ENCODE peak calls at places on chromosomes 16 and 17, in ten cellular contexts. One of them, this sample, is unnamed.

GRCh38 chr17:79792984-79793923 is 3.6 kb downstream of the CBX8 start:
- DNase-seq in B cell: no peak
- DNase-seq in endothelial cell: no peak
- DNase-seq in fibroblast of villous mesenchyme: peak
- DNase-seq in choroid plexus epithelial cell: peak
- DNase-seq in hepatocyte: peak
- DNase-seq in neural progenitor cell: peak
- DNase-seq in AG09309: peak
- DNase-seq in OCI-LY7: no peak
- DNase-seq in Calu3: no peak
- DNase-seq in this sample: no peak

GRCh38 chr17:79050591-79050990 is 24.0 kb upstream of the ENGASE start:
- DNase-seq in B cell: no peak
- DNase-seq in endothelial cell: no peak
- DNase-seq in fibroblast of villous mesenchyme: no peak
- DNase-seq in choroid plexus epithelial cell: no peak
- DNase-seq in hepatocyte: no peak
- DNase-seq in neural progenitor cell: no peak
- DNase-seq in AG09309: no peak
- DNase-seq in OCI-LY7: no peak
- DNase-seq in Calu3: no peak
- DNase-seq in this sample: no peak

GRCh38 chr16:65975049-65975708 is 391.3 kb upstream of the CDH5 start:
- DNase-seq in B cell: no peak
- DNase-seq in endothelial cell: no peak
- DNase-seq in fibroblast of villous mesenchyme: peak
- DNase-seq in choroid plexus epithelial cell: peak
- DNase-seq in hepatocyte: no peak
- DNase-seq in neural progenitor cell: peak
- DNase-seq in AG09309: peak
- DNase-seq in OCI-LY7: no peak
- DNase-seq in Calu3: no peak
- DNase-seq in this sample: no peak

GRCh38 chr16:73420244-73421040 is 372.5 kb upstream of the ZFHX3 start:
- DNase-seq in B cell: no peak
- DNase-seq in endothelial cell: no peak
- DNase-seq in fibroblast of villous mesenchyme: no peak
- DNase-seq in choroid plexus epithelial cell: no peak
- DNase-seq in hepatocyte: no peak
- DNase-seq in neural progenitor cell: no peak
- DNase-seq in AG09309: no peak
- DNase-seq in OCI-LY7: no peak
- DNase-seq in Calu3: no peak
- DNase-seq in this sample: no peak

GRCh38 chr17:49616546-49617205 is 41.0 kb downstream of the NXPH3 start:
- DNase-seq in B cell: no peak
- DNase-seq in endothelial cell: no peak
- DNase-seq in fibroblast of villous mesenchyme: peak
- DNase-seq in choroid plexus epithelial cell: peak
- DNase-seq in hepatocyte: no peak
- DNase-seq in neural progenitor cell: no peak
- DNase-seq in AG09309: peak
- DNase-seq in OCI-LY7: no peak
- DNase-seq in Calu3: no peak
- DNase-seq in this sample: no peak

GRCh38 chr17:28743243-28744103 is at the start of gene TRAF4:
- DNase-seq in B cell: peak
- DNase-seq in endothelial cell: peak
- DNase-seq in fibroblast of villous mesenchyme: peak
- DNase-seq in choroid plexus epithelial cell: peak
- DNase-seq in hepatocyte: peak
- DNase-seq in neural progenitor cell: peak
- DNase-seq in AG09309: peak
- DNase-seq in OCI-LY7: peak
- DNase-seq in Calu3: peak
- DNase-seq in this sample: peak

GRCh38 chr17:46842835-46843234 is 8.5 kb upstream of the WNT9B start:
- DNase-seq in B cell: no peak
- DNase-seq in endothelial cell: no peak
- DNase-seq in fibroblast of villous mesenchyme: no peak
- DNase-seq in choroid plexus epithelial cell: no peak
- DNase-seq in hepatocyte: no peak
- DNase-seq in neural progenitor cell: no peak
- DNase-seq in AG09309: no peak
- DNase-seq in OCI-LY7: no peak
- DNase-seq in Calu3: no peak
- DNase-seq in this sample: no peak

GRCh38 chr16:10172848-10173655 is 9.2 kb downstream of the GRIN2A start:
- DNase-seq in B cell: no peak
- DNase-seq in endothelial cell: no peak
- DNase-seq in fibroblast of villous mesenchyme: peak
- DNase-seq in choroid plexus epithelial cell: no peak
- DNase-seq in hepatocyte: no peak
- DNase-seq in neural progenitor cell: no peak
- DNase-seq in AG09309: peak
- DNase-seq in OCI-LY7: no peak
- DNase-seq in Calu3: no peak
- DNase-seq in this sample: peak

GRCh38 chr17:40914456-40914855 is 23.0 kb downstream of the KRT23 start:
- DNase-seq in B cell: no peak
- DNase-seq in endothelial cell: no peak
- DNase-seq in fibroblast of villous mesenchyme: no peak
- DNase-seq in choroid plexus epithelial cell: no peak
- DNase-seq in hepatocyte: no peak
- DNase-seq in neural progenitor cell: no peak
- DNase-seq in AG09309: no peak
- DNase-seq in OCI-LY7: no peak
- DNase-seq in Calu3: no peak
- DNase-seq in this sample: no peak

GRCh38 chr17:57554826-57555635 is 190.1 kb downstream of the CCDC182 start:
- DNase-seq in B cell: no peak
- DNase-seq in endothelial cell: no peak
- DNase-seq in fibroblast of villous mesenchyme: no peak
- DNase-seq in choroid plexus epithelial cell: peak
- DNase-seq in hepatocyte: no peak
- DNase-seq in neural progenitor cell: no peak
- DNase-seq in AG09309: no peak
- DNase-seq in OCI-LY7: no peak
- DNase-seq in Calu3: no peak
- DNase-seq in this sample: no peak

GRCh38 chr17:69501591-69502468 is 87.3 kb downstream of the MAP2K6 start:
- DNase-seq in B cell: no peak
- DNase-seq in endothelial cell: peak
- DNase-seq in fibroblast of villous mesenchyme: peak
- DNase-seq in choroid plexus epithelial cell: peak
- DNase-seq in hepatocyte: peak
- DNase-seq in neural progenitor cell: peak
- DNase-seq in AG09309: no peak
- DNase-seq in OCI-LY7: peak
- DNase-seq in Calu3: peak
- DNase-seq in this sample: peak

GRCh38 chr16:74699666-74700065 is 996 bp downstream of the MLKL start:
- DNase-seq in B cell: no peak
- DNase-seq in endothelial cell: no peak
- DNase-seq in fibroblast of villous mesenchyme: no peak
- DNase-seq in choroid plexus epithelial cell: no peak
- DNase-seq in hepatocyte: no peak
- DNase-seq in neural progenitor cell: no peak
- DNase-seq in AG09309: no peak
- DNase-seq in OCI-LY7: no peak
- DNase-seq in Calu3: no peak
- DNase-seq in this sample: no peak

GRCh38 chr17:36550491-36551417 is 6.0 kb downstream of the GGNBP2 start:
- DNase-seq in B cell: peak
- DNase-seq in endothelial cell: no peak
- DNase-seq in fibroblast of villous mesenchyme: no peak
- DNase-seq in choroid plexus epithelial cell: no peak
- DNase-seq in hepatocyte: no peak
- DNase-seq in neural progenitor cell: no peak
- DNase-seq in AG09309: no peak
- DNase-seq in OCI-LY7: peak
- DNase-seq in Calu3: no peak
- DNase-seq in this sample: peak

GRCh38 chr17:21463204-21463661 is 87.1 kb downstream of the KCNJ12 start:
- DNase-seq in B cell: no peak
- DNase-seq in endothelial cell: no peak
- DNase-seq in fibroblast of villous mesenchyme: no peak
- DNase-seq in choroid plexus epithelial cell: no peak
- DNase-seq in hepatocyte: no peak
- DNase-seq in neural progenitor cell: no peak
- DNase-seq in AG09309: no peak
- DNase-seq in OCI-LY7: no peak
- DNase-seq in Calu3: no peak
- DNase-seq in this sample: no peak

DNA sequence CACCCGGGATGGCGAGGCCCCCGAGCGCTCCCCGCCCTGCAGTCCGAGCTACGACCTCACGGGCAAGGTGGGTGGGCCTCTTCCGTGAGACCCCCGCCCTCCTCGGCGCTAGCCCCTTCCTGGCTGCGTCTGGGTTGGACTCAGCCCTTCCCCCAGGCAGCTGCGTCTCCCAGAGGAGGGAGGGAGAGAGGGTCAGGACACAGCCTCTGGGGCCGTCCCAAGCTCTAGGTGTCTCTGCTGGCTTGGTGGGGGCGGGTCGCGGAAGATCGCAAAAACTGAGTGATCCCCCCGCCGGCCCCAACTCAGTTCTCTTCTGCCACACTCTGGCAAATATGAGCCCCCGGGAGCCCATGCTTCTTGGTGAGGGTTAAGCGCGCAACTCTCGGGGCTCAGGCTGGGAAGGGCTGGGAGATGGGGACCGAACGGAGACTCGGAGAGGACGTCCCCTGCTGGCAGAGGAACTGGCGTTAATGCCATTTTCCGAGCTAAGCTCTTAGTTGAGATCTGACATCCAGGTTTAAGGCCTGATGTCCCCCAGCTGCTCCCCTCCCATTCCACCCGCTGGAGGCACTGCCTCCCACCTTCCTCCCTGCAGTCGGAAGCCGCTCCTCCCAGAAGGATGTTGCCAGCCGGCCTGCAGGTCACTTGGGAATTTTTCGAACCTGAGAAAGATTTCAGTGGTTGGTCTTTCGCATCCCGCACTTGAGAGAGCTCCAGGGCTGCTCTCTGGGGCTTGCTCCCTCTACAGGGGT is 419 bp downstream of the RAB37 start:
- DNase-seq in B cell: peak
- DNase-seq in endothelial cell: peak
- DNase-seq in fibroblast of villous mesenchyme: no peak
- DNase-seq in choroid plexus epithelial cell: no peak
- DNase-seq in hepatocyte: peak
- DNase-seq in neural progenitor cell: peak
- DNase-seq in AG09309: no peak
- DNase-seq in OCI-LY7: peak
- DNase-seq in Calu3: peak
- DNase-seq in this sample: peak
- TF ChIP-seq CTCF in B cell: peak
- TF ChIP-seq CTCF in endothelial cell: peak
- TF ChIP-seq CTCF in fibroblast of villous mesenchyme: peak
- TF ChIP-seq CTCF in choroid plexus epithelial cell: peak
- TF ChIP-seq CTCF in hepatocyte: peak
- TF ChIP-seq CTCF in neural progenitor cell: peak
- TF ChIP-seq CTCF in AG09309: peak
- TF ChIP-seq CTCF in OCI-LY7: peak
- TF ChIP-seq CTCF in Calu3: peak
- TF ChIP-seq CTCF in this sample: peak

GRCh38 chr16:2429037-2429770 is at the start of gene CCNF:
- DNase-seq in B cell: peak
- DNase-seq in endothelial cell: peak
- DNase-seq in fibroblast of villous mesenchyme: peak
- DNase-seq in choroid plexus epithelial cell: peak
- DNase-seq in hepatocyte: peak
- DNase-seq in neural progenitor cell: peak
- DNase-seq in AG09309: peak
- DNase-seq in OCI-LY7: peak
- DNase-seq in Calu3: peak
- DNase-seq in this sample: peak
- TF ChIP-seq CTCF in B cell: no peak
- TF ChIP-seq CTCF in endothelial cell: no peak
- TF ChIP-seq CTCF in fibroblast of villous mesenchyme: no peak
- TF ChIP-seq CTCF in choroid plexus epithelial cell: no peak
- TF ChIP-seq CTCF in hepatocyte: no peak
- TF ChIP-seq CTCF in neural progenitor cell: peak
- TF ChIP-seq CTCF in AG09309: no peak
- TF ChIP-seq CTCF in OCI-LY7: peak
- TF ChIP-seq CTCF in Calu3: no peak
- TF ChIP-seq CTCF in this sample: no peak

GRCh38 chr17:44636562-44636961 is 19.7 kb upstream of the MEIOC start:
- DNase-seq in B cell: no peak
- DNase-seq in endothelial cell: no peak
- DNase-seq in fibroblast of villous mesenchyme: peak
- DNase-seq in choroid plexus epithelial cell: peak
- DNase-seq in hepatocyte: peak
- DNase-seq in neural progenitor cell: peak
- DNase-seq in AG09309: peak
- DNase-seq in OCI-LY7: peak
- DNase-seq in Calu3: no peak
- DNase-seq in this sample: no peak
- TF ChIP-seq CTCF in B cell: peak
- TF ChIP-seq CTCF in endothelial cell: no peak
- TF ChIP-seq CTCF in fibroblast of villous mesenchyme: peak
- TF ChIP-seq CTCF in choroid plexus epithelial cell: peak
- TF ChIP-seq CTCF in hepatocyte: peak
- TF ChIP-seq CTCF in neural progenitor cell: peak
- TF ChIP-seq CTCF in AG09309: peak
- TF ChIP-seq CTCF in OCI-LY7: peak
- TF ChIP-seq CTCF in Calu3: peak
- TF ChIP-seq CTCF in this sample: peak

GRCh38 chr17:81294512-81295030 is 536 bp downstream of the SLC38A10 start:
- DNase-seq in B cell: no peak
- DNase-seq in endothelial cell: peak
- DNase-seq in fibroblast of villous mesenchyme: peak
- DNase-seq in choroid plexus epithelial cell: no peak
- DNase-seq in hepatocyte: peak
- DNase-seq in neural progenitor cell: peak
- DNase-seq in AG09309: no peak
- DNase-seq in OCI-LY7: peak
- DNase-seq in Calu3: peak
- DNase-seq in this sample: no peak

GRCh38 chr17:81298991-81299733 is 4.1 kb upstream of the SLC38A10 start:
- DNase-seq in B cell: no peak
- DNase-seq in endothelial cell: no peak
- DNase-seq in fibroblast of villous mesenchyme: no peak
- DNase-seq in choroid plexus epithelial cell: no peak
- DNase-seq in hepatocyte: no peak
- DNase-seq in neural progenitor cell: no peak
- DNase-seq in AG09309: no peak
- DNase-seq in OCI-LY7: no peak
- DNase-seq in Calu3: no peak
- DNase-seq in this sample: no peak

GRCh38 chr17:81295031-81295677 is at the start of gene SLC38A10:
- DNase-seq in B cell: peak
- DNase-seq in endothelial cell: peak
- DNase-seq in fibroblast of villous mesenchyme: peak
- DNase-seq in choroid plexus epithelial cell: peak
- DNase-seq in hepatocyte: peak
- DNase-seq in neural progenitor cell: peak
- DNase-seq in AG09309: peak
- DNase-seq in OCI-LY7: peak
- DNase-seq in Calu3: peak
- DNase-seq in this sample: peak

GRCh38 chr17:81298325-81298990 is 3.4 kb upstream of the SLC38A10 start:
- DNase-seq in B cell: no peak
- DNase-seq in endothelial cell: no peak
- DNase-seq in fibroblast of villous mesenchyme: no peak
- DNase-seq in choroid plexus epithelial cell: no peak
- DNase-seq in hepatocyte: no peak
- DNase-seq in neural progenitor cell: no peak
- DNase-seq in AG09309: no peak
- DNase-seq in OCI-LY7: no peak
- DNase-seq in Calu3: no peak
- DNase-seq in this sample: no peak

GRCh38 chr17:81295678-81296381 is 723 bp upstream of the SLC38A10 start:
- DNase-seq in B cell: peak
- DNase-seq in endothelial cell: no peak
- DNase-seq in fibroblast of villous mesenchyme: peak
- DNase-seq in choroid plexus epithelial cell: peak
- DNase-seq in hepatocyte: peak
- DNase-seq in neural progenitor cell: peak
- DNase-seq in AG09309: no peak
- DNase-seq in OCI-LY7: peak
- DNase-seq in Calu3: peak
- DNase-seq in this sample: peak
- TF ChIP-seq CTCF in B cell: peak
- TF ChIP-seq CTCF in endothelial cell: no peak
- TF ChIP-seq CTCF in fibroblast of villous mesenchyme: peak
- TF ChIP-seq CTCF in choroid plexus epithelial cell: peak
- TF ChIP-seq CTCF in hepatocyte: peak
- TF ChIP-seq CTCF in neural progenitor cell: peak
- TF ChIP-seq CTCF in AG09309: peak
- TF ChIP-seq CTCF in OCI-LY7: peak
- TF ChIP-seq CTCF in Calu3: peak
- TF ChIP-seq CTCF in this sample: peak